ENCODE peak calls at places on chromosomes 13 and 19, in four cellular contexts. Q, N, K and B are unnamed samples.

GRCh38 chr19:34588249-34588648 is 88.7 kb downstream of the SCGB2B2 start:
- DNase-seq in K (no peak), Q (no peak), N (no peak), B (no peak)

GRCh38 chr19:3606174-3606689 is 443 bp downstream of the TBXA2R start:
- DNase-seq in K (no peak), Q (no peak), N (peak), B (no peak)

GRCh38 chr13:110337287-110337686 is 30.2 kb downstream of the COL4A2 start:
- DNase-seq in K (no peak), Q (no peak), N (no peak), B (no peak)

GRCh38 chr13:114107686-114108081 is 24.7 kb downstream of the RASA3 start:
- DNase-seq in N (no peak), Q (no peak), K (peak), B (no peak)

GRCh38 chr13:76641056-76641455 is 245.1 kb downstream of the KCTD12 start:
- DNase-seq in N (no peak), Q (no peak), K (no peak), B (no peak)

GRCh38 chr19:51887522-51888498 is at the start of gene ZNF577:
- DNase-seq in N (peak), K (peak), Q (peak), B (peak)

GRCh38 chr19:3443840-3444694 is 36.3 kb downstream of the SMIM24 start:
- DNase-seq in K (peak), Q (peak), N (peak), B (no peak)

GRCh38 chr19:46697142-46697960 is 19.6 kb downstream of the PRKD2 start:
- DNase-seq in K (peak), N (peak), Q (peak), B (peak)

GRCh38 chr13:27523345-27524073 is 73.1 kb upstream of the MTIF3 start:
- DNase-seq in N (no peak), K (no peak), Q (no peak), B (no peak)

GRCh38 chr13:53042897-53043296 is 14.3 kb downstream of the OLFM4 start:
- DNase-seq in K (no peak), N (no peak), Q (no peak), B (no peak)

GRCh38 chr13:48600374-48601364 is 53.1 kb upstream of the CYSLTR2 start:
- DNase-seq in N (no peak), Q (peak), K (peak), B (no peak)

GRCh38 chr13:85386424-85386823 is 412.8 kb downstream of the SLITRK6 start:
- DNase-seq in K (no peak), Q (no peak), N (no peak), B (no peak)

GRCh38 chr13:92951273-92951820 is 275.3 kb upstream of the GPC6 start:
- DNase-seq in K (no peak), N (no peak), Q (no peak), B (no peak)

GRCh38 chr13:51821666-51822065 is 17.7 kb upstream of the DHRS12 start:
- DNase-seq in N (no peak), Q (no peak), K (no peak), B (no peak)

GRCh38 chr13:44120814-44121505 is 241.3 kb downstream of the LACC1 start:
- DNase-seq in N (no peak), K (no peak), Q (no peak), B (no peak)

GRCh38 chr19:4007836-4008539 is 452 bp downstream of the PIAS4 start:
- DNase-seq in Q (peak), N (no peak), K (no peak), B (no peak)

GRCh38 chr19:56660381-56661105 is 11.0 kb downstream of the ZNF835 start:
- DNase-seq in N (no peak), Q (peak), K (no peak), B (no peak)

GRCh38 chr19:17749912-17750317 is 1.4 kb upstream of the FCHO1 start:
- DNase-seq in K (no peak), N (no peak), Q (no peak), B (peak)

GRCh38 chr13:112908342-112908741 is 60.7 kb upstream of the MCF2L start:
- DNase-seq in K (no peak), Q (no peak), N (no peak), B (no peak)

GRCh38 chr19:12364391-12365093 is 941 bp downstream of the ZNF442 start:
- DNase-seq in K (peak), Q (peak), N (peak), B (no peak)

GRCh38 chr19:29964171-29964570 is 22.1 kb downstream of the URI1 start:
- DNase-seq in N (no peak), Q (no peak), K (peak), B (no peak)

GRCh38 chr13:103469771-103470170 is 403.6 kb upstream of the SLC10A2 start:
- DNase-seq in Q (no peak), N (no peak), K (no peak), B (no peak)

GRCh38 chr13:113907637-113908617 is 44.1 kb upstream of the GAS6 start:
- DNase-seq in K (peak), Q (no peak), N (no peak), B (no peak)

GRCh38 chr13:29591310-29591709 is 4.2 kb downstream of the SLC7A1 start:
- DNase-seq in K (peak), Q (no peak), N (no peak), B (no peak)

GRCh38 chr13:110251227-110251791 is 55.6 kb downstream of the COL4A1 start:
- DNase-seq in K (no peak), N (no peak), Q (peak), B (no peak)

GRCh38 chr13:66492479-66492878 is 737.7 kb downstream of the PCDH9 start:
- DNase-seq in N (peak), Q (peak), K (no peak), B (no peak)
- H3K27ac ChIP-seq in N (no peak), Q (no peak), K (no peak), B (no peak)

DNA sequence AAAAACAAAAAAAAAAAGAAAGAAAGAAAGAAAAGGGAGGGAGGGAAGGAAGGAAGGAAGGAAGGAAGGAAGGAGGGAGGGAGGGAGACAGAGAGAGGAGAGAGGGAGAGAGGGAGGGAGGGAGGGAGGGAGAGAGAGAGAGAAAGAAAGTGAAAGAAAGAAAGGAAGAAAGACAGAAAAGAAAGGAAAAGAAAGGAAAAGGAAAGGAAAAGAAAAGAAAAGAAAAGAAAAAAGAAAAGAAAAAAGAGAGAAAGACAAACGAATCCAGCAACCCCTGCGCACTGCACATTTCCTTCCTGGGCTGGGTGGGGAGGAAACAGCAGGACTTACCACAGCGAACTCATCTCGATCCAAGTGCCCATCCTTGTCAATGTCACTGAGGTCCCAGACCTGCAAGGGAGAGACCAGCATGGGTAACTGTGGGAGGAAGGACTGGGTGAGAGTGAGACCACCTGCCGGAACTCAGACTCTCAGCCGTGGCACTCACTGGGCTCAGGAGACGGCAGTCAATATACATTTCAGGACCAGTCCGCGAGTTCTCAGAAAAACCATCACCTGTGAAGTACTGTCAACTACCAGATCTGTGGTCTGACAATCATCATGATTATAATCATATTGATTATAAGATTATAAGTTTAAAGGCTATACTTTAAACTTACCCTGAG is 43.3 kb downstream of the EPS15L1 start:
- DNase-seq in Q (no peak), K (no peak), N (no peak), B (no peak)
- H3K27ac ChIP-seq in Q (no peak), K (no peak), N (no peak), B (no peak)

GRCh38 chr19:9861503-9861902 is 26.4 kb downstream of the PIN1 start:
- DNase-seq in Q (no peak), N (no peak), K (no peak), B (no peak)

GRCh38 chr19:9860407-9860806 is 25.3 kb downstream of the PIN1 start:
- DNase-seq in K (no peak), N (no peak), Q (no peak), B (no peak)

GRCh38 chr19:9865732-9866627 is 30.9 kb downstream of the PIN1 start:
- DNase-seq in N (no peak), K (no peak), Q (peak), B (no peak)

GRCh38 chr19:9863759-9864158 is 28.6 kb downstream of the PIN1 start:
- DNase-seq in N (no peak), K (no peak), Q (no peak), B (no peak)

DNA sequence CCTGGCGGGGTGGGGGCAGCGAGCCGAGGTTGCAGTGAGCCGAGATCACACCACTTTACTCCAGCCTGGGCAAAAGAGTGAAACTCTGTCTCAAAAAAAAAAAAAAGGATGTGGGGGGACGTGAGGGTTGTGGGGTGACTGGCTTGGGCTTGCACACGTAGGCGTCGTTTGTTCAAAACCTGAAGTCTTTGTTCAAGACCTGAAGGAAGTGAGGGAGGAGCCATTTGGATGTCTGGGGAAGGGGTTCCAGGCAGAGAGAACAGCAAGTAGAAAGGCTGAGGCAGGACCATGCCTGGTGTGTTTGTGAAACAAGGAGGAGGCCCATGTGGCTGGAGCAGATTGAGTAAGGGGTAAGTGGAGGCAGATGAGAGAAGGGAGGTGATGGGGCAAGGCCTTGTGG is 27.8 kb downstream of the PIN1 start:
- DNase-seq in Q (no peak), K (no peak), N (no peak), B (no peak)
- H3K27ac ChIP-seq in Q (no peak), K (no peak), N (no peak), B (no peak)

DNA sequence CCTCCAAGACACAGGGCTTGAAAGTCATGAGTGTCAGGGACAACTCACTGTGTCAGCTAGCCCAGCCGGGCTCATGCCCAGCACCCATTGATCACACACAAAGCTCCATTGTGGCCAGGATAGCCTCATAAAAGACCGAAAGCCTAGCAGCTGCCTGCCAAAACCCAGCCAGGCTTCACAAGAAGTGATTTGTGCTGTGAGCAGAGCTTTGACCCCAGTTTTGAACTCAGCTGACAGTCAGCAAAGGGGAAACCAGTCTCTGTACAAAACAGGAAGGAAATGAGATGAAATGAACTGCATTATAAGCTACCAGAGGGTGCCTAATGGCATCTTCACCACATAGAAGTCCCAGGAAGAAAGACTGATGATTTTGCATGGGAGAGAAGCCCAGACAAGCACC is 2.9 kb upstream of the RUBCNL start:
- DNase-seq in Q (peak), K (no peak), N (no peak), B (peak)
- H3K27ac ChIP-seq in Q (peak), K (no peak), N (no peak), B (peak)

GRCh38 chr19:18831524-18832330 is at the start of gene UPF1:
- DNase-seq in Q (peak), K (peak), N (peak), B (peak)
- H3K27ac ChIP-seq in Q (peak), K (peak), N (no peak), B (peak)

GRCh38 chr19:19402656-19403372 is 2.7 kb upstream of the GATAD2A start:
- DNase-seq in N (no peak), Q (no peak), K (no peak), B (no peak)
- H3K27ac ChIP-seq in N (no peak), Q (peak), K (no peak), B (no peak)

GRCh38 chr19:11152318-11153062 is 3.1 kb downstream of the SPC24 start:
- DNase-seq in N (no peak), Q (peak), K (peak), B (peak)

GRCh38 chr19:11151181-11151580 is 4.4 kb downstream of the SPC24 start:
- DNase-seq in N (no peak), Q (peak), K (no peak), B (no peak)

GRCh38 chr19:11155373-11156120 is at the start of gene SPC24:
- DNase-seq in K (peak), N (peak), Q (peak), B (peak)

GRCh38 chr19:11159598-11160001 is 4.0 kb upstream of the SPC24 start:
- DNase-seq in Q (no peak), K (peak), N (no peak), B (no peak)

GRCh38 chr19:11154683-11155047 is 917 bp downstream of the SPC24 start:
- DNase-seq in Q (no peak), K (no peak), N (no peak), B (no peak)
- H3K27ac ChIP-seq in Q (no peak), K (no peak), N (no peak), B (no peak)

GRCh38 chr13:40993119-40993518 is 26.0 kb downstream of the ELF1 start:
- DNase-seq in N (peak), K (no peak), Q (no peak), B (no peak)

GRCh38 chr13:40995997-40996396 is 23.1 kb downstream of the ELF1 start:
- DNase-seq in Q (no peak), N (no peak), K (no peak), B (no peak)

GRCh38 chr13:40994581-40995230 is 24.4 kb downstream of the ELF1 start:
- DNase-seq in K (no peak), Q (peak), N (no peak), B (no peak)

GRCh38 chr13:40992678-40993077 is 26.4 kb downstream of the ELF1 start:
- DNase-seq in Q (no peak), N (no peak), K (no peak), B (no peak)

GRCh38 chr13:40993987-40994386 is 25.1 kb downstream of the ELF1 start:
- DNase-seq in N (peak), Q (no peak), K (no peak), B (no peak)
- H3K27ac ChIP-seq in N (no peak), Q (peak), K (no peak), B (no peak)

GRCh38 chr19:54162241-54162805 is 2.8 kb upstream of the LENG1 start:
- DNase-seq in K (peak), Q (peak), N (peak), B (peak)
- H3K27ac ChIP-seq in K (no peak), Q (no peak), N (no peak), B (no peak)